ENCODE peak calls at places on chromosomes 4 and X, in five cellular contexts. J, E, Z, I and F are unnamed samples. For H3K27me3, the result is how much of the 10 kb centered on the place peaks cover.

GRCh38 chr4:181432347-181432746 is 810.9 kb upstream of the TENM3 start:
- DNase-seq in J (no peak), E (no peak), Z (no peak), I (no peak), F (no peak)

GRCh38 chrX:71911731-71912050 is 1.0 kb downstream of the NHSL2 start:
- DNase-seq in J (no peak), E (no peak), Z (no peak), I (peak), F (no peak)

GRCh38 chr4:159191989-159192388 is 89.1 kb downstream of the RAPGEF2 start:
- DNase-seq in J (peak), E (no peak), Z (no peak), I (no peak), F (peak)

GRCh38 chr4:87121332-87122065 is 98.9 kb downstream of the KLHL8 start:
- DNase-seq in J (peak), E (no peak), Z (no peak), I (no peak), F (no peak)

GRCh38 chrX:154351183-154352011 is 23.0 kb downstream of the FLNA start:
- DNase-seq in J (no peak), E (no peak), Z (no peak), I (peak), F (no peak)

GRCh38 chr4:155999743-156000142 is 46.1 kb upstream of the CTSO start:
- DNase-seq in J (no peak), E (no peak), Z (peak), I (no peak), F (peak)

GRCh38 chrX:121763671-121764070 is 716.3 kb downstream of the GLUD2 start:
- DNase-seq in J (no peak), E (no peak), Z (no peak), I (no peak), F (no peak)

GRCh38 chrX:108304210-108304609 is 134.0 kb downstream of the COL4A6 start:
- DNase-seq in J (peak), E (no peak), Z (no peak), I (no peak), F (peak)

GRCh38 chr4:113300384-113301011 is 251.0 kb downstream of the ANK2 start:
- DNase-seq in J (peak), E (no peak), Z (peak), I (no peak), F (no peak)

GRCh38 chr4:91577864-91578263 is 725.9 kb upstream of the GRID2 start:
- DNase-seq in J (no peak), E (no peak), Z (no peak), I (no peak), F (no peak)

GRCh38 chr4:8427262-8427661 is 13.3 kb downstream of the ACOX3 start:
- DNase-seq in J (no peak), E (no peak), Z (no peak), I (no peak), F (no peak)

GRCh38 chrX:95885074-95885473 is 799.6 kb upstream of the DIAPH2 start:
- DNase-seq in J (no peak), E (no peak), Z (peak), I (peak), F (no peak)

GRCh38 chrX:125620715-125621587 is 301.3 kb downstream of the TEX13C start:
- DNase-seq in J (no peak), E (no peak), Z (no peak), I (no peak), F (peak)

GRCh38 chrX:29422034-29422433 is 793.3 kb upstream of the MAGEB2 start:
- DNase-seq in J (no peak), E (no peak), Z (no peak), I (no peak), F (no peak)

GRCh38 chr4:125664091-125664767 is 349.5 kb downstream of the FAT4 start:
- DNase-seq in J (no peak), E (no peak), Z (no peak), I (no peak), F (no peak)

GRCh38 chr4:150547154-150547838 is 34.7 kb upstream of the MAB21L2 start:
- DNase-seq in J (no peak), E (no peak), Z (no peak), I (no peak), F (no peak)

GRCh38 chr4:56147371-56147770 is 198.6 kb downstream of the CEP135 start:
- DNase-seq in J (peak), E (no peak), Z (no peak), I (no peak), F (no peak)

GRCh38 chrX:46180258-46180687 is 364.9 kb downstream of the ZNF674 start:
- DNase-seq in J (peak), E (peak), Z (no peak), I (no peak), F (peak)

GRCh38 chrX:48782795-48783194 is 3.6 kb upstream of the GATA1 start:
- DNase-seq in J (no peak), E (no peak), Z (no peak), I (no peak), F (no peak)

GRCh38 chrX:124023838-124024238 is 62.3 kb downstream of the STAG2 start:
- DNase-seq in J (peak), E (no peak), Z (no peak), I (no peak), F (no peak)

GRCh38 chr4:37822220-37822619 is 4.3 kb upstream of the PGM2 start:
- DNase-seq in J (no peak), E (no peak), Z (no peak), I (no peak), F (no peak)

GRCh38 chrX:55758033-55758432 is 40.5 kb downstream of the RRAGB start:
- DNase-seq in J (peak), E (no peak), Z (no peak), I (no peak), F (no peak)

GRCh38 chrX:105645667-105646354 is 176.5 kb upstream of the NRK start:
- DNase-seq in J (no peak), E (no peak), Z (no peak), I (no peak), F (no peak)

GRCh38 chr4:55386073-55386472 is 9.7 kb upstream of the TMEM165 start:
- DNase-seq in J (peak), E (no peak), Z (no peak), I (no peak), F (peak)

GRCh38 chr4:128847074-128847724 is 37.7 kb downstream of the JADE1 start:
- DNase-seq in J (peak), E (no peak), Z (no peak), I (no peak), F (no peak)

GRCh38 chrX:54798137-54798536 is at the start of gene ITIH6:
- DNase-seq in J (no peak), E (no peak), Z (no peak), I (no peak), F (no peak)

GRCh38 chr4:30866444-30866843 is 146.3 kb downstream of the PCDH7 start:
- DNase-seq in J (peak), E (no peak), Z (no peak), I (no peak), F (no peak)

DNA sequence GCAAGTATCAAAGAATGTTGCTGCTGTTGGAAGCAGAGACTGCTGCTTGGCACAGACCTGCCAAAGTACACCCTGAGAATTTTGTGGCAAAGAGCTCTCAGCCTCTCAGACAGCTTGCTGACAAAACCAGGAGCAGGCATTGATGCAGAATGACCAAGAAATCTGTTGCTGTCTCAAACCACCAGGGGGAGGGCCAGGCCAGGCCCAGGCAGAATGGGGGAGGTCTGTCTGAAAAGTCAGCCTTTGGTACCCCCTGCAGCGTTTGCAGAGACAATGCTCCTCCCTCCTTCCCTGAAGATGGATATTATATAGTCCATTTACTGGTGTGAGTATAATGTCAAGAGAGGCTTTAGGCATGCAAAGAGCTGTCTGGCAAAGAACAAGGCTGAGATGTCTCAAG is 52.9 kb upstream of the TRPC5OS start:
- DNase-seq in J (peak), E (no peak), Z (no peak), I (no peak), F (peak)
- H3K27me3 ChIP-seq in J (under half), E (under half), Z (under half), I (under half), F (under half)

GRCh38 chr4:146638801-146639351 is at the start of gene POU4F2:
- DNase-seq in J (no peak), E (no peak), Z (no peak), I (no peak), F (no peak)

GRCh38 chr4:146637853-146638800 is 566 bp upstream of the POU4F2 start:
- DNase-seq in J (no peak), E (no peak), Z (no peak), I (no peak), F (no peak)

GRCh38 chr4:146633471-146633800 is 5.3 kb upstream of the POU4F2 start:
- DNase-seq in J (no peak), E (no peak), Z (no peak), I (no peak), F (no peak)

GRCh38 chr4:146632770-146633470 is 5.8 kb upstream of the POU4F2 start:
- DNase-seq in J (no peak), E (no peak), Z (no peak), I (no peak), F (no peak)

DNA sequence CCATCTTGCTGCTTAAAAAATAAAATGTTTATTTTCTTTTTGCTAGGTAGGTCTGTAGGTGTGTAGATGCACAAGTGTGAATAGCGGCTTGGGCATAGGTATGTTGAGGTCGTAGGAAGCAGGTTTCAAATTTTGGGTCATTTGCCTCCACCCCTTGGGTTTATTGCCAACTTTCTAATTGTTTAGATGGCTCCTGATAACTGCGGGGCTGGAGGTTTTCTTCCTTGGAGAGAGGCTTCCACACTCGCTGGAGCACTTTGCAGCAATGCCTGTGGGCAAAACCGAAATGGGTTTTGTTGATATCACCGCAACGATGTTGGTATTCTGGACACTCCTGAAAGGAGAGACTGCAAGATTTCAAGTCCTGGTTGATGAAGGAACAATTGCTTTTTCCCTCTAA is 3.9 kb upstream of the POU4F2 start:
- DNase-seq in J (no peak), E (no peak), Z (no peak), I (no peak), F (no peak)
- H3K27me3 ChIP-seq in J (under half), E (under half), Z (half or more), I (half or more), F (under half)

DNA sequence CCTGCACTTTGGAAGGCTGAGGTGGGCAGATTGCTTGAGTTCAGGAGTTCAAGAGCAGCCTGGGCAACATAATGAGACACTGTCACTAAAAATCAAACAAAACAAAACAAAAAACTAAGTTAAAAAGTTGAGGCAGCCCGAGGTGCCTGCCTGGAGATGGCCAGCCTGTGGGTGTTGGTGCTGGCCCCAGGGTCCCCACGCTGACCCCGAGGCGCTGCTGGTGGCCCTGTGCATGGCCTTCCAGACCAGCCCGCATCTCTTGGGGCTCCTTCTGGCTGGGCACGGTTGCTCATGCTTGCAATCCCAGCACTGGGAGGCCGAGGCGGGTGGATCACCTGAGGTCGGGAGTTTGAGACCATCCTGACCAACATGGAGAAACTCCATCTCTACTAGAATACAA is 4.4 kb downstream of the ETNPPL start:
- DNase-seq in J (no peak), E (no peak), Z (no peak), I (no peak), F (no peak)
- H3K27me3 ChIP-seq in J (under half), E (under half), Z (under half), I (under half), F (under half)

DNA sequence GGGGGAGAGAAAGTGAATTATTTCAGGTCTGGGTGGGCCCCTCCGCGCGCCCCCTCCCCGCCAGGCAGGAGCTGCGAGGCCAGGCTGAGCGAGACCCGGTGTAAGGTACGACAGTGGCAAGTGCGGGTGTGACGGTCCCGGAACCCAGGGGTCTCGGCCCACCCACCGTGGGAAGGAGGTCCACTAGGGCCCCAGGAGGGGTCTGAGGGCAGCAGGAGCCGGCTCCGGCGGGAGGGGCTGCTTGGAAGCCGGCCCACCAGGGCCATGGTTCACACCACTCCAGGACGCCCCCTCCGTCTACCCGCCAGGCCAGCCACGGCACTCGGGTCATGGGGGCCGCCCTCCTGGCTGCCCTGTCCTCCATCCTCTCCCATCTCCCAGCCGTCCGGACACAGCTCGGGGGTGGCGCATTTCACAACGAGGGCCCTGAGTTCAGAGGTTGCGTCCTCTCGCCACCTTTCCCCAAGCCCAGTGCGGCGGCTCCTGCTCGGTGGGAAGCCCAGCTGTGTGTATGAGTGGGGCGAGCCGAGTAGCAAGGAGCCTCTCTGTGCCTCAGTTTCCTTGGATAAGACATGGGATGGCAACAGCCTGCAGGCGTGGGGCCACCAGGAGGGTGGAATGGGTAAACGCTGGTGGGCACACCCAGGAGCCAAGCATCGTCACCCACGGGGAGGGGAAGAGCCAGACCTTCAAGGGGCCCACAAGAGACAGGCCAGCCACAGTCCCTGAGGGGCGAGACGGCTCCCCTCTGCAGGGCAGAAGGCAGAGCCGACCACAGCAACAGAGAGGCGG is 81.3 kb downstream of the FAM53A start:
- DNase-seq in J (no peak), E (no peak), Z (no peak), I (no peak), F (no peak)
- H3K27me3 ChIP-seq in J (under half), E (under half), Z (under half), I (under half), F (under half)

GRCh38 chrX:115339441-115340025 is 50.0 kb downstream of the LUZP4 start:
- DNase-seq in J (peak), E (no peak), Z (no peak), I (no peak), F (no peak)
- H3K27me3 ChIP-seq in J (under half), E (under half), Z (under half), I (under half), F (under half)

GRCh38 chrX:68833448-68833805 is 4.6 kb downstream of the EFNB1 start:
- DNase-seq in J (no peak), E (no peak), Z (no peak), I (no peak), F (no peak)

GRCh38 chrX:68834371-68835103 is 5.7 kb downstream of the EFNB1 start:
- DNase-seq in J (no peak), E (no peak), Z (no peak), I (no peak), F (no peak)

GRCh38 chrX:68835468-68835867 is 6.6 kb downstream of the EFNB1 start:
- DNase-seq in J (no peak), E (no peak), Z (no peak), I (no peak), F (no peak)

GRCh38 chrX:68833855-68834331 is 5.1 kb downstream of the EFNB1 start:
- DNase-seq in J (no peak), E (no peak), Z (no peak), I (peak), F (peak)

DNA sequence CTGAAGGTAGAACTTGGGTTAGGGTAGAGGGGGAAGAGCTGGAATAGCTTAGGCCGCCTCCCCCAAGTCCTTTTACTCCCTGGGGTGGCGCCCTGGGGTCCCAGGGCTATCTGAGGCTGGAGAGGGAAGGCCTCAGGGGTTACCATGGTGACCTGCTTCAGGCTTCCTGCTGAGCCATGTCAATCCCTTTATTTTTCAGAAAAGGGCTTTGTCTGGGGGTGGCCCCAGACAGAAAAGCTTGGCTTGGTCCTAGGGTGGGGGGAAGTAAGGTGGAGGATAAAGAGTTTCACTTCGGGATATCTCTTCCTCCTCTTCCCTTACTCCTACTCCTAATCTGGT is 6.3 kb downstream of the EFNB1 start:
- DNase-seq in J (no peak), E (no peak), Z (no peak), I (no peak), F (no peak)
- H3K27me3 ChIP-seq in J (under half), E (under half), Z (under half), I (under half), F (under half)

GRCh38 chr4:80195441-80196139 is 1.7 kb upstream of the PRDM8 start:
- DNase-seq in J (no peak), E (no peak), Z (no peak), I (no peak), F (no peak)

GRCh38 chr4:80199004-80199579 is 1.8 kb downstream of the PRDM8 start:
- DNase-seq in J (no peak), E (no peak), Z (no peak), I (no peak), F (no peak)

GRCh38 chr4:80197132-80197573 is at the start of gene PRDM8:
- DNase-seq in J (peak), E (no peak), Z (no peak), I (no peak), F (no peak)

GRCh38 chr4:80197601-80198444 is 520 bp downstream of the PRDM8 start:
- DNase-seq in J (no peak), E (no peak), Z (no peak), I (no peak), F (no peak)

GRCh38 chr4:80196259-80197131 is 808 bp upstream of the PRDM8 start:
- DNase-seq in J (peak), E (no peak), Z (no peak), I (no peak), F (no peak)
- H3K27me3 ChIP-seq in J (under half), E (under half), Z (under half), I (half or more), F (under half)

DNA sequence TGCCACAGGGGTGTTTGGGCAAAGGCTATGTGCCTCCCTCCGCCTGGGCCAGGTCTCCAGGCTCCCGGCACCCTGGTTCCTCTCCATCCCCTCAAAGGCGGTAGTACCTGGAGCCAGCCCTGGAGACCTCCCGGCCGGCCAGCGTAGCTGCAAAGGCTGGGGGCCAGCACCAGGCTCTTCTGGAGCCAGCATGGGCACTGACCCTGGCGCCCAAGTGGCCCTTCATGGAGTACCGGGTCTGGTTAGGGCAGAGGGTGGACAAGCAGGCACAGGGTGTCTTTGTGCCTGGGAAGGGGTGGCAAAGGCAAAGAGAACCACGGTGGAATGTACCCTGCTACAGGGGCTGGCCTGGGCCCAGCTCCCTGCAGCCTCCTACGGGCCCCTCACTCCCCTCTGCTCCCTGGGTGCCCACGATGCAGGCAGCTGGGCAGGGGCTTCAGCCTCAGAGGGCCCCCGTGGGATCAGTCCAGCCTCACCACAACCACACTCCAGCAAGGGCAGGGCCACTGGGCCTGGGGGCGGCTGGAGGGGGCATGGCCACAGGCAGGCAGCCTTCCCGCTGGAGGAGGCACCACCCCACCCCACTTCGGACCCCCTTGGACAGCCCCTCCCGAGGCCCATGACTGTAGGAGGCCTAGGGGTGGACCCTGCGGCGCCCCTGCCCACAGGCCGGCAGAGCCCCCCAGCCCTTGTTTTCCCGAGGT is 112.9 kb upstream of the NKX1-1 start:
- DNase-seq in J (no peak), E (no peak), Z (no peak), I (no peak), F (no peak)
- H3K27me3 ChIP-seq in J (half or more), E (under half), Z (under half), I (half or more), F (under half)